ENCODE peak calls at places on chromosome 19, in five cellular contexts. R is naive B cell; E is PC-3; H is nephron progenitor cell; O is activated T-cell treated with anti-CD3 and anti-CD28 coated beads, Interleukin-2, amount 50 U/mL, for 72 hours. S is an unnamed sample.

GRCh38 chr19:632228-633067 is 889 bp downstream of the POLRMT start:
- DNase-seq in O (peak), H (peak), R (no peak), E (peak), S (peak)

GRCh38 chr19:8832132-8833021 is at the start of the genes MBD3L1 and ZNF558:
- DNase-seq in H (peak), O (peak), R (peak), E (peak), S (peak)

GRCh38 chr19:55173717-55174409 is 6.2 kb downstream of the SYT5 start:
- DNase-seq in E (peak), R (no peak), O (peak), H (peak), S (peak)

GRCh38 chr19:55544776-55545439 is 435 bp downstream of the SBK3 start:
- DNase-seq in H (no peak), E (peak), R (no peak), O (no peak), S (no peak)

GRCh38 chr19:36093687-36094086 is 17.3 kb upstream of the OVOL3 start:
- DNase-seq in E (no peak), O (no peak), R (no peak), H (no peak), S (no peak)

GRCh38 chr19:32022044-32022945 is 323.1 kb upstream of the ZNF507 start:
- DNase-seq in E (no peak), H (no peak), O (no peak), R (no peak), S (no peak)

GRCh38 chr19:13997637-13997962 is 8.5 kb downstream of the RFX1 start:
- DNase-seq in H (no peak), E (no peak), R (no peak), O (no peak), S (peak)

GRCh38 chr19:32875428-32875827 is 5.9 kb upstream of the SLC7A9 start:
- DNase-seq in E (no peak), O (no peak), R (no peak), H (no peak), S (peak)

GRCh38 chr19:4889034-4889825 is 13.5 kb downstream of the ARRDC5 start:
- DNase-seq in R (no peak), E (peak), O (no peak), H (no peak), S (peak)

GRCh38 chr19:53879145-53880037 is 2.6 kb upstream of the PRKCG start:
- DNase-seq in E (peak), O (peak), R (peak), H (peak), S (peak)

GRCh38 chr19:15300533-15301194 is 31.7 kb downstream of the BRD4 start:
- DNase-seq in R (no peak), E (no peak), H (no peak), O (peak), S (no peak)

GRCh38 chr19:50657672-50658437 is 8.6 kb downstream of the C19orf81 start:
- DNase-seq in R (peak), O (peak), E (peak), H (peak), S (peak)

GRCh38 chr19:3679138-3679537 is 21.1 kb downstream of the PIP5K1C start:
- DNase-seq in E (no peak), H (no peak), O (no peak), R (no peak), S (no peak)

GRCh38 chr19:29620931-29621351 is 14.9 kb downstream of the POP4 start:
- DNase-seq in R (no peak), H (no peak), O (peak), E (no peak), S (peak)

GRCh38 chr19:31330761-31331160 is 18.5 kb downstream of the TSHZ3 start:
- DNase-seq in E (no peak), H (no peak), O (no peak), R (no peak), S (no peak)

GRCh38 chr19:2487090-2487489 is 11.2 kb downstream of the GADD45B start:
- DNase-seq in E (no peak), H (no peak), R (no peak), O (no peak), S (no peak)

GRCh38 chr19:38850976-38851621 is 1.3 kb upstream of the HNRNPL start:
- DNase-seq in E (no peak), O (peak), R (peak), H (peak), S (no peak)